ENCODE peak calls at places on chromosomes 1 and 21, in five cellular contexts. One of them, this sample, is unnamed. For H3K9me3, the result is how much of the 10 kb centered on the place peaks cover.

GRCh38 chr21:42637602-42638041 is 15.8 kb upstream of the PDE9A start:
- DNase-seq in H1: no peak
- DNase-seq in mesenchymal stem cell: no peak
- DNase-seq in H9: no peak
- DNase-seq in IMR-90: no peak
- DNase-seq in this sample: no peak

GRCh38 chr1:54980528-54981241 is at the start of gene TMEM61:
- DNase-seq in IMR-90: no peak
- DNase-seq in H9: peak
- DNase-seq in H1: peak
- DNase-seq in mesenchymal stem cell: no peak
- DNase-seq in this sample: no peak

GRCh38 chr1:152906023-152906565 is 2.3 kb upstream of the IVL start:
- DNase-seq in mesenchymal stem cell: no peak
- DNase-seq in H1: no peak
- DNase-seq in IMR-90: peak
- DNase-seq in H9: no peak
- DNase-seq in this sample: no peak

GRCh38 chr1:11320153-11320936 is 47.3 kb downstream of the UBIAD1 start:
- DNase-seq in H1: peak
- DNase-seq in IMR-90: no peak
- DNase-seq in mesenchymal stem cell: no peak
- DNase-seq in H9: peak
- DNase-seq in this sample: no peak

GRCh38 chr1:245173446-245174178 is 18.8 kb downstream of the KIF26B start:
- DNase-seq in IMR-90: no peak
- DNase-seq in H9: no peak
- DNase-seq in H1: no peak
- DNase-seq in mesenchymal stem cell: peak
- DNase-seq in this sample: no peak

GRCh38 chr1:204650911-204651570 is 34.5 kb downstream of the LRRN2 start:
- DNase-seq in H1: no peak
- DNase-seq in IMR-90: no peak
- DNase-seq in mesenchymal stem cell: peak
- DNase-seq in H9: no peak
- DNase-seq in this sample: no peak

GRCh38 chr1:223249854-223250631 is 107.0 kb upstream of the TLR5 start:
- DNase-seq in IMR-90: no peak
- DNase-seq in mesenchymal stem cell: no peak
- DNase-seq in H1: peak
- DNase-seq in H9: no peak
- DNase-seq in this sample: no peak

GRCh38 chr1:7130127-7130526 is 344.9 kb downstream of the CAMTA1 start:
- DNase-seq in IMR-90: no peak
- DNase-seq in H1: no peak
- DNase-seq in mesenchymal stem cell: no peak
- DNase-seq in H9: no peak
- DNase-seq in this sample: no peak

GRCh38 chr1:183024352-183025337 is 1.4 kb downstream of the LAMC1 start:
- DNase-seq in mesenchymal stem cell: peak
- DNase-seq in IMR-90: no peak
- DNase-seq in H1: no peak
- DNase-seq in H9: no peak
- DNase-seq in this sample: peak

GRCh38 chr1:68199603-68200002 is 32.7 kb downstream of the WLS start:
- DNase-seq in mesenchymal stem cell: no peak
- DNase-seq in H1: no peak
- DNase-seq in H9: no peak
- DNase-seq in IMR-90: no peak
- DNase-seq in this sample: no peak
- H2BK15ac ChIP-seq in mesenchymal stem cell: no peak
- H2BK15ac ChIP-seq in H1: no peak
- H2BK15ac ChIP-seq in H9: no peak
- H2BK15ac ChIP-seq in IMR-90: no peak
- H2BK15ac ChIP-seq in this sample: no peak

GRCh38 chr1:5616366-5617178 is 375.7 kb downstream of the NPHP4 start:
- DNase-seq in IMR-90: no peak
- DNase-seq in H1: peak
- DNase-seq in H9: no peak
- DNase-seq in mesenchymal stem cell: no peak
- DNase-seq in this sample: no peak
- H3K9me3 ChIP-seq in IMR-90: under half
- H3K9me3 ChIP-seq in H1: under half
- H3K9me3 ChIP-seq in H9: under half
- H3K9me3 ChIP-seq in mesenchymal stem cell: under half
- H3K9me3 ChIP-seq in this sample: under half

DNA sequence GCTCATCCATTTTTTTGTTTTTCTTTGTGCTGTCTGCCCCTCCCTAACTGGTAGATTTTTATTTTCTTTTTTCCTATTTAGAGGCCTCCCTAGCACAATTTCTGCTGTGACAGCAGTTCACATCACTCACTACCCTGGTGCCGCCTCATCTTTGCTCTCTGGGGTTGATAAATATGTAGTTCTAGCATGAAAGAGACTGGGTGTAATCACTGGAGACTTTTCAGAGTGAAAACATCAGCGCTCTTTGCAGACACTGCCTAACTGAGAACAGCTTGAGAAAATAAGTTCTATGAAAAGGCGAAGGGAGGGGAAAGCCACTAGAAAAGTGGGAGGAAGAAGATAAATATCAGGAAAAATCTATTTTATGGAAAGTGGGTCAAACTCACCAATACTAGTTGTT is 334.6 kb downstream of the NUF2 start:
- DNase-seq in H9: no peak
- DNase-seq in IMR-90: no peak
- DNase-seq in mesenchymal stem cell: no peak
- DNase-seq in H1: no peak
- DNase-seq in this sample: no peak
- H2BK15ac ChIP-seq in H9: no peak
- H2BK15ac ChIP-seq in IMR-90: no peak
- H2BK15ac ChIP-seq in mesenchymal stem cell: no peak
- H2BK15ac ChIP-seq in H1: no peak
- H2BK15ac ChIP-seq in this sample: no peak

GRCh38 chr1:50426702-50427085 is 3.5 kb upstream of the DMRTA2 start:
- DNase-seq in H1: peak
- DNase-seq in H9: no peak
- DNase-seq in mesenchymal stem cell: no peak
- DNase-seq in IMR-90: no peak
- DNase-seq in this sample: no peak
- H3K9me3 ChIP-seq in H1: under half
- H3K9me3 ChIP-seq in H9: under half
- H3K9me3 ChIP-seq in mesenchymal stem cell: under half
- H3K9me3 ChIP-seq in IMR-90: under half
- H3K9me3 ChIP-seq in this sample: under half